ENCODE peak calls at places on chromosomes 2 and 18, in five cellular contexts. Z is stimulated activated CD8-positive, alpha-beta memory T cell treated with anti-CD3 and anti-CD28 coated beads, Interleukin-7, amount 100 ng/mL, for 1 hour; K is KG1; T is LHCN-M2; W is ureter. J is an unnamed sample.
A peak's percentile ranks its signal among the peaks of the same experiment; 100 is the strongest.

GRCh38 chr2:86291328-86291662 is 46.1 kb downstream of the REEP1 start:
- DNase-seq in K (no peak), W (no peak), Z (no peak), T (no peak), J (no peak)

GRCh38 chr18:12837747-12838146 is 46.3 kb downstream of the PTPN2 start:
- DNase-seq in T (peak; percentile 43), W (no peak), K (no peak), Z (no peak), J (no peak)

GRCh38 chr18:55858661-55859111 is 270.7 kb upstream of the TCF4 start:
- DNase-seq in T (peak; percentile 36), Z (no peak), K (no peak), W (no peak), J (no peak)

GRCh38 chr2:188293601-188294482 is 2.2 kb downstream of the GULP1 start:
- DNase-seq in T (peak; percentile 68), Z (no peak), K (no peak), W (peak; percentile 65), J (no peak)

GRCh38 chr2:176493221-176493825 is 224.1 kb downstream of the MTX2 start:
- DNase-seq in W (no peak), T (no peak), Z (no peak), K (no peak), J (no peak)

GRCh38 chr2:197121255-197121654 is 189.3 kb downstream of the ANKRD44 start:
- DNase-seq in W (no peak), Z (no peak), T (no peak), K (no peak), J (no peak)

GRCh38 chr2:30148850-30149249 is 2.0 kb downstream of the YPEL5 start:
- DNase-seq in T (no peak), K (no peak), Z (no peak), W (no peak), J (no peak)

GRCh38 chr2:28004086-28004485 is 113.6 kb downstream of the BABAM2 start:
- DNase-seq in W (no peak), Z (no peak), K (no peak), T (peak; percentile 77), J (no peak)

GRCh38 chr2:216057688-216058193 is 23.9 kb downstream of the PECR start:
- DNase-seq in Z (peak; percentile 19), K (no peak), W (peak; percentile 64), T (peak; percentile 88), J (peak; percentile 66)

GRCh38 chr2:86295071-86295470 is 42.4 kb downstream of the REEP1 start:
- DNase-seq in K (no peak), Z (no peak), W (no peak), T (no peak), J (no peak)

GRCh38 chr2:33518929-33519328 is 42.5 kb downstream of the RASGRP3 start:
- DNase-seq in Z (no peak), K (no peak), W (no peak), T (peak; percentile 75), J (no peak)

GRCh38 chr2:215748446-215748845 is 264.9 kb downstream of the MREG start:
- DNase-seq in K (no peak), T (no peak), Z (no peak), W (no peak), J (no peak)